ENCODE peak calls at places on chromosomes 1 and 21, in four cellular contexts. Y, C, H and M are unnamed samples.
A peak's percentile ranks its signal among the peaks of the same experiment; 100 is the strongest.

GRCh38 chr1:68328485-68328884 is 96.2 kb upstream of the WLS start:
- DNase-seq in Y (no peak), H (no peak), C (no peak), M (no peak)

GRCh38 chr1:204453141-204453772 is 41.3 kb downstream of the PIK3C2B start:
- DNase-seq in H (no peak), Y (no peak), C (no peak), M (no peak)

GRCh38 chr21:21003701-21004100 is 5.5 kb downstream of the NCAM2 start:
- DNase-seq in H (peak; percentile 29), Y (peak; percentile 53), C (peak; percentile 6), M (no peak)

GRCh38 chr1:17163789-17164666 is 40.9 kb upstream of the PADI1 start:
- DNase-seq in C (no peak), Y (no peak), H (no peak), M (no peak)

GRCh38 chr1:17856496-17857108 is 101.5 kb downstream of the ACTL8 start:
- DNase-seq in Y (no peak), C (no peak), H (no peak), M (no peak)

GRCh38 chr1:68213843-68214242 is 18.5 kb downstream of the WLS start:
- DNase-seq in Y (no peak), H (peak; percentile 3), C (no peak), M (no peak)

GRCh38 chr21:43362928-43363314 is 64.0 kb downstream of the SIK1 start:
- DNase-seq in H (no peak), C (no peak), Y (no peak), M (no peak)

GRCh38 chr1:209355415-209355814 is 228.1 kb upstream of the CAMK1G start:
- DNase-seq in C (no peak), Y (no peak), H (no peak), M (no peak)

GRCh38 chr1:1215881-1216605 is 2.1 kb upstream of the TNFRSF4 start:
- DNase-seq in Y (no peak), H (no peak), C (no peak), M (no peak)

GRCh38 chr1:41485605-41486004 is 1.1 kb upstream of the EDN2 start:
- DNase-seq in C (no peak), H (no peak), Y (peak; percentile 43), M (no peak)

GRCh38 chr1:236066828-236067386 is 2.0 kb upstream of the NID1 start:
- DNase-seq in C (no peak), H (no peak), Y (no peak), M (no peak)

GRCh38 chr1:35894183-35894582 is 11.2 kb downstream of the AGO1 start:
- DNase-seq in H (no peak), C (no peak), Y (peak; percentile 74), M (no peak)

GRCh38 chr1:55049914-55050278 is 10.5 kb downstream of the PCSK9 start:
- DNase-seq in C (no peak), Y (no peak), H (no peak), M (no peak)

GRCh38 chr1:14095001-14095400 is 395.0 kb downstream of the PRDM2 start:
- DNase-seq in Y (peak; percentile 60), C (peak; percentile 6), H (no peak), M (no peak)

GRCh38 chr1:156262461-156263287 is 14.8 kb upstream of the PAQR6 start:
- DNase-seq in Y (no peak), C (no peak), H (no peak), M (peak; percentile 68)

GRCh38 chr1:41915786-41916571 is 2.7 kb downstream of the HIVEP3 start:
- DNase-seq in C (no peak), H (no peak), Y (no peak), M (no peak)

GRCh38 chr1:1956586-1957532 is 37.8 kb upstream of the TMEM52 start:
- DNase-seq in C (no peak), Y (no peak), H (no peak), M (no peak)

GRCh38 chr1:35564884-35565741 is 7.5 kb downstream of the NCDN start:
- DNase-seq in H (no peak), C (no peak), Y (no peak), M (no peak)

GRCh38 chr1:119008483-119009299 is 20.5 kb upstream of the TBX15 start:
- DNase-seq in C (peak; percentile 7), Y (peak; percentile 39), H (peak; percentile 44), M (peak; percentile 8)

GRCh38 chr1:1285618-1286311 is 5.5 kb downstream of the SCNN1D start:
- DNase-seq in C (no peak), Y (peak; percentile 59), H (no peak), M (no peak)

GRCh38 chr1:147539122-147539575 is 2.2 kb upstream of the BCL9 start:
- DNase-seq in Y (peak; percentile 19), C (peak; percentile 85), H (peak; percentile 77), M (peak; percentile 58)

GRCh38 chr1:209827384-209828261 is at the start of gene UTP25:
- DNase-seq in C (peak; percentile 96), Y (peak; percentile 87), H (peak; percentile 91), M (peak; percentile 97)

GRCh38 chr1:6171546-6172124 is 8.5 kb downstream of the CHD5 start:
- DNase-seq in C (no peak), H (peak; percentile 35), Y (peak; percentile 48), M (no peak)
- TF ChIP-seq CTCF in C (peak; percentile 70), H (peak; percentile 86), Y (peak; percentile 65), M (peak; percentile 60)

DNA sequence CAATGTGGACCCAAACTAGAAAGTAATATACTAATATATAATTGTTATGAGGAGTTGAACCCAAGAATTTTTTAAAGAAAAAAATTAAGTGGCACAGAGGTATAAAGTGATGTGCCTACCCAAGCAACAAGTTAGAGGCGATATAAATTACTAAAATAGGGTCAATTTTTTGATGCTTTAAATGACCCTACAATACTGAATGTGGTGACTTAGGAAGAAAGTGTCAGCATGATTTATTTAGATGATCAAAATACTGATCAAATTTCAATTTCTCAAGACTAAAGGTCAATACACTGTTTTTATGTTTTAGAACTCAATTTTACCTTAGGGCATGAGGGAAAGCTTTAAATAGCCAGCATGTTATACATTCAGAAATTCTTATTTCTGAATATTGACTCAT is 20.2 kb downstream of the SCAF4 start:
- DNase-seq in H (no peak), C (no peak), Y (no peak), M (no peak)
- TF ChIP-seq TCF7L2 in H (no peak), C (no peak), Y (no peak), M (no peak)

GRCh38 chr1:200629876-200630514 is 9.4 kb upstream of the KIF14 start:
- DNase-seq in C (no peak), H (no peak), Y (no peak), M (no peak)

GRCh38 chr1:200628223-200628868 is 7.8 kb upstream of the KIF14 start:
- DNase-seq in C (no peak), H (no peak), Y (no peak), M (no peak)

GRCh38 chr1:200626853-200627534 is 6.4 kb upstream of the KIF14 start:
- DNase-seq in Y (no peak), H (no peak), C (no peak), M (no peak)

GRCh38 chr1:200625381-200625824 is 4.9 kb upstream of the KIF14 start:
- DNase-seq in C (no peak), H (no peak), Y (no peak), M (no peak)

GRCh38 chr1:200627548-200628222 is 7.1 kb upstream of the KIF14 start:
- DNase-seq in H (no peak), Y (no peak), C (no peak), M (no peak)
- TF ChIP-seq REST in H (no peak), Y (no peak), C (no peak), M (no peak)

GRCh38 chr1:92484171-92484471 is 2.6 kb downstream of the GFI1 start:
- DNase-seq in C (no peak), Y (no peak), H (no peak), M (no peak)

GRCh38 chr1:92486251-92487077 is at the start of gene GFI1:
- DNase-seq in Y (no peak), C (no peak), H (peak; percentile 49), M (no peak)

GRCh38 chr1:92485374-92486250 is 1.1 kb downstream of the GFI1 start:
- DNase-seq in C (peak; percentile 51), Y (peak; percentile 75), H (peak; percentile 49), M (no peak)

GRCh38 chr1:92483442-92484170 is 3.1 kb downstream of the GFI1 start:
- DNase-seq in Y (no peak), C (no peak), H (no peak), M (no peak)

GRCh38 chr1:92484472-92485373 is 2.0 kb downstream of the GFI1 start:
- DNase-seq in H (no peak), Y (peak; percentile 31), C (no peak), M (no peak)
- TF ChIP-seq CTCF in H (peak; percentile 12), Y (no peak), C (peak; percentile 29), M (no peak)

GRCh38 chr1:28064064-28064463 is 24.3 kb downstream of the EYA3 start:
- DNase-seq in Y (no peak), C (no peak), H (no peak), M (no peak)

GRCh38 chr1:28066393-28067154 is 21.8 kb downstream of the EYA3 start:
- DNase-seq in Y (no peak), C (no peak), H (no peak), M (no peak)

GRCh38 chr1:28058168-28058567 is 30.2 kb downstream of the EYA3 start:
- DNase-seq in C (no peak), H (no peak), Y (no peak), M (no peak)

GRCh38 chr1:28058971-28059878 is 29.2 kb downstream of the EYA3 start:
- DNase-seq in C (no peak), H (no peak), Y (no peak), M (no peak)

DNA sequence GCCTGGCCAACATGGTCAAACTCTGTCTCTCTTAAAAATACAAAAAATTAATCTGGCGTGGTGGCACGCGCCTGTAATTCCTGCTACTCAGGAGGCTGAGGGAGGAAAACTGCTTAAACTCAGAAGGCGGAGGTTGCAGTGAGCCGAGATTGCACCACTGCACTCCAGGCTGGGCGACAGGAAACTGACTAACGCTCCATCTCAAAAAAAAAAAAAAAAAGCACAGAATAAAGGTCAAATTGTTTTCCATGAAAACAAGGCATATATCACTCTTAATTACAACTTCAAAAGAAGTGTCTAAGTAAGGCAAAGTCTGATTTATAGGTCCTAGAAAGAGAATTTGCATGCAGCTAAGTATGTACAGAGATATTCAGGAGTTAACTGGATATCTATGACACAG is 25.6 kb downstream of the EYA3 start:
- DNase-seq in H (no peak), Y (no peak), C (no peak), M (no peak)
- TF ChIP-seq TCF7L2 in H (no peak), Y (no peak), C (no peak), M (no peak)

GRCh38 chr1:58573705-58574591 is 3.1 kb downstream of the TACSTD2 start:
- DNase-seq in Y (no peak), C (no peak), H (peak; percentile 24), M (no peak)
- TF ChIP-seq REST in Y (no peak), C (no peak), H (no peak), M (no peak)

DNA sequence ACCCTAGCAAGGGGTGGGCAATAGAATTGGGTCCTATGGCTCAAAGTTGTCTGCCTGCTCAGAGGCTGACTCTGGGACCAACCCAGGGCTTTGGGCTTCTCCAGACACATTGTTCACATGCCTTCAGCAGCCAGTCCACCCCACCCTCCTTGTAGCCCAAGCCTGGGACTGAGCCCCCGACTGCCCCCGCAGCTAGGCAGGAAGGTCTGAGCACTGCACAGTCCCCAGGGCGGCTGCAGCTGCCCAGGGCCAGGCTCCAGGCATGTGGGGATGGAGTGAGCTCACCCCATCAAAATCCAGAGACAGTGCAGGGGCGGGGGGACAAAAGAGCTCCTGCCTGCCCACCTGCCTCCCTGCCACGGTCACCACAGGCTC is 35.6 kb downstream of the HSPG2 start:
- DNase-seq in Y (no peak), C (no peak), H (no peak), M (no peak)
- TF ChIP-seq CTCF in Y (no peak), C (no peak), H (no peak), M (no peak)

GRCh38 chr1:157367870-157368269 is 184.4 kb downstream of the FCRL5 start:
- DNase-seq in Y (no peak), H (no peak), C (no peak), M (no peak)
- TF ChIP-seq TCF7L2 in Y (no peak), H (no peak), C (no peak), M (no peak)

GRCh38 chr21:14536929-14537328 is 9.2 kb downstream of the SAMSN1 start:
- DNase-seq in H (no peak), Y (no peak), C (no peak), M (no peak)
- TF ChIP-seq REST in H (no peak), Y (no peak), C (no peak), M (no peak)